ENCODE peak calls at places on chromosomes 4 and X, in four cellular contexts. S is transverse colon, I is IMR-90, M is osteoblast. O is an unnamed sample.

GRCh38 chr4:5069916-5070315 is 18.6 kb downstream of the STK32B start:
- DNase-seq in S (no peak), I (no peak), M (no peak), O (no peak)

GRCh38 chr4:141117935-141118334 is 15.3 kb downstream of the RNF150 start:
- DNase-seq in S (no peak), I (no peak), M (no peak), O (no peak)

GRCh38 chr4:138241281-138242075 is 671 bp downstream of the SLC7A11 start:
- DNase-seq in S (no peak), I (peak; percentile 38), M (no peak), O (peak; percentile 46)

GRCh38 chr4:14262221-14262620 is 634.7 kb upstream of the BOD1L1 start:
- DNase-seq in S (no peak), I (no peak), M (no peak), O (no peak)

GRCh38 chrX:43423876-43424275 is 232.2 kb upstream of the MAOA start:
- DNase-seq in S (no peak), I (no peak), M (no peak), O (no peak)

GRCh38 chrX:153969125-153969903 is 2.3 kb downstream of the HCFC1 start:
- DNase-seq in S (no peak), I (no peak), M (no peak), O (no peak)

GRCh38 chr4:77156912-77157858 is at the start of gene CCNG2:
- DNase-seq in S (peak; percentile 88), I (peak; percentile 94), M (peak; percentile 60), O (peak; percentile 96)

GRCh38 chr4:14022428-14022827 is 394.9 kb upstream of the BOD1L1 start:
- DNase-seq in S (no peak), I (peak; percentile 50), M (peak; percentile 34), O (peak; percentile 74)

GRCh38 chr4:26985836-26986235 is 125.2 kb downstream of the STIM2 start:
- DNase-seq in S (no peak), I (no peak), M (no peak), O (peak; percentile 71)

GRCh38 chr4:94828882-94829281 is 71.1 kb downstream of the BMPR1B start:
- DNase-seq in S (no peak), I (no peak), M (no peak), O (no peak)

GRCh38 chr4:56298210-56298609 is 89.1 kb downstream of the AASDH start:
- DNase-seq in S (peak; percentile 23), I (no peak), M (no peak), O (no peak)

GRCh38 chrX:111719426-111720210 is 38.6 kb downstream of the ALG13 start:
- DNase-seq in S (no peak), I (peak; percentile 16), M (no peak), O (peak; percentile 17)

GRCh38 chr4:146450524-146450923 is 71.2 kb downstream of the SLC10A7 start:
- DNase-seq in S (no peak), I (peak; percentile 29), M (no peak), O (peak; percentile 45)

GRCh38 chr4:119027815-119028214 is 107.8 kb upstream of the MYOZ2 start:
- DNase-seq in S (no peak), I (no peak), M (no peak), O (no peak)

GRCh38 chrX:40504801-40505605 is 75.8 kb upstream of the ATP6AP2 start:
- DNase-seq in S (no peak), I (peak; percentile 86), M (peak; percentile 89), O (peak; percentile 94)

GRCh38 chrX:40201486-40201885 is 103.7 kb upstream of the BCOR start:
- DNase-seq in S (no peak), I (no peak), M (no peak), O (no peak)

GRCh38 chr4:1578968-1579833 is 104.9 kb downstream of the FAM53A start:
- DNase-seq in S (peak; percentile 80), I (peak; percentile 28), M (peak; percentile 100), O (peak; percentile 68)

GRCh38 chr4:74501579-74501978 is 56.6 kb downstream of the AREG start:
- DNase-seq in S (no peak), I (peak; percentile 95), M (peak; percentile 25), O (peak; percentile 78)

GRCh38 chr4:110289601-110290100 is 91.2 kb upstream of the ELOVL6 start:
- DNase-seq in S (no peak), I (no peak), M (peak; percentile 68), O (peak; percentile 29)

GRCh38 chrX:87975365-87975764 is 457.8 kb downstream of the KLHL4 start:
- DNase-seq in S (no peak), I (no peak), M (no peak), O (no peak)

GRCh38 chr4:52545099-52546069 is 113.7 kb downstream of the USP46 start:
- DNase-seq in S (peak; percentile 79), I (peak; percentile 65), M (peak; percentile 90), O (peak; percentile 74)
- H3K4me3 ChIP-seq in S (no peak overlapping the region), I (no peak overlapping the region), M (peak overlapping the region; percentile 42), O (no peak overlapping the region)

DNA sequence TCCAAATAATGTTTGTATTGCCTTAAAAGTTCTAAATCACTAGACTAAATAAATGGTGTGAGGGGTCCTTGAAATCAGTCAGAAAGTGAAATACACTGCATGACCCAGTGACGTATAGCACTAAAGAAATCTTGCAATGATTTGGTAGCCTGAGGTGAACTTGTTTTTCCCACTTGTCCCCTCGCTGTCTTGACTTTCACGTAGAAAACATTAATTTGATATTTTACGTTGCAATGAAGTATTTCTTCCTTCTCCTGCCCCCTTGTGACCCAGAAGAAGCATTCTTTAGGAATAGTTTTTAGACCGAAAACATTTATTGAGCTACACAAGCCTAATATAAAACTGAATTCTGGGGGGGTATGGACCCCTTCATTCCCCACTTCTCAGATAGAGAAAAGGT is 3.7 kb downstream of the KLB start:
- DNase-seq in S (no peak), I (no peak), M (peak; percentile 72), O (peak; percentile 50)
- TF ChIP-seq CTCF in S (no peak), I (peak; percentile 25), M (peak; percentile 43), O (peak; percentile 46)

DNA sequence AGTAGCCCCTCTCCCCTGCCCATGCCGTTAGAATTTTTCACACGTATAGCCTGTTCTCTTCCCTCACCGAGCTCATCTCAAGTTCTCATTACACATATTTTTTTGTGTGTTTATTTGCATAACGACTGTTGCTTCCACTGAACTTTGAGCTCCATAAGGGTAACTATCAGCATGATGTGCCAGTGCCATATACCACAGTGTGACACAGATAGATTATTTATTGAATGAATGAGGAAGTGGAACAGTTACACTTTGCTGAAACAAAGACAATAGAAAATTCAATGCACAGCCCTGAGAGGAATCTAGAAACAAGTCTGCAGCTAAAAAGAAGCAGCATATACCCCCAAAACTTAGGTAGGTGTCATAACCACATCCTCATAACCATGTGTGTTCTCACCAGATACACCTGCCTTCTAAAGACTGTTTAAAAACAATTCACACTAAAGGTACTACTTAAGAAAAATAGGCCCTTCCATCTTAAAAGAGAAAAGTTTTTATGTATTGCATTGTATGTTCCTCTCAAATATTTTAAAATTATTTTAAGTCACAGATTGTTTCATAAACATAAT is 389.9 kb downstream of the PACRGL start:
- DNase-seq in S (no peak), I (no peak), M (no peak), O (no peak)
- H3K4me3 ChIP-seq in S (no peak overlapping the region), I (no peak overlapping the region), M (no peak overlapping the region), O (no peak overlapping the region)

DNA sequence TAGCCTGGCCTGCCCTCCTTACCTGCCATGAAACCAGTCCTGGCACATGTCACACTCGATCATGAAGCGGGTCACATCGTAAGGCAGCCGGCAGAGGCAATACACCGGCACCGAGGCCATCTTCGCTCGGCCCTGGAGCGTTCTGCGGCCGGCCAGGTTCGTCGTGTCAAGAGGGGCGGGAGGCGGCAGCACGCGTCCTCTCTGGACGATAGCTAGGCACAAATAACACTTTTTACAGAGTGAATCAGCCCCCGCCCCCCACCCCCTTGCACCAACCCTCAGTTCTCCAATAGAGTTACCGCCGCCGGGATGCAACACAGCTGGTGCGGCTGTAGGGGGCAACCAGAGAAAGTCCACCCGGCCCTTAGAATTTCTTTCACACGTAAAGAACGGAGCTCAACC is 1.7 kb downstream of the PHF8 start:
- DNase-seq in S (peak; percentile 33), I (peak; percentile 63), M (peak; percentile 78), O (peak; percentile 68)
- TF ChIP-seq CTCF in S (peak; percentile 15), I (peak; percentile 38), M (peak; percentile 23), O (peak; percentile 50)

DNA sequence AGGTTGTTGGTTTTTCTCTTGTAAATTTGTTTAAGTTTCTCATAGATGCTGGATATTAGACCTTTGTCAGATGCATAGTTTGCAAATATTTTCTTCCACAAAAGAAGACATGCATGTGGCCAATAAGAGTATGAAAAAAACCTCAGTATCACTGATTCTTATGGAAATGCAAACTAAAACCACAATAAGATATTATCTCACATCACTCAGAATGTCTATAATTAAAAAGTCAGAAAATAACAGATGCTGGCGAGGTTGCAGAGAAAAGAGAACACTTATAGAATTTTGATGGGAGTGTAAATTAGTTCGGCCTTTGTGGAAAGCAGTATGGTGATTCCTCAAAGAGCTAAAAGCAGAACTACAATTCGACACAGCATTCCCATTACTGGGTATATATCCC is 1355.6 kb downstream of the FAM133A start:
- DNase-seq in S (no peak), I (no peak), M (no peak), O (no peak)
- H3K4me3 ChIP-seq in S (no peak overlapping the region), I (no peak overlapping the region), M (no peak overlapping the region), O (no peak overlapping the region)

GRCh38 chr4:6263541-6264540 is 5.8 kb upstream of the WFS1 start:
- DNase-seq in S (peak; percentile 57), I (peak; percentile 63), M (peak; percentile 90), O (peak; percentile 86)
- TF ChIP-seq CTCF in S (peak; percentile 48), I (peak; percentile 80), M (peak; percentile 69), O (peak; percentile 95)

DNA sequence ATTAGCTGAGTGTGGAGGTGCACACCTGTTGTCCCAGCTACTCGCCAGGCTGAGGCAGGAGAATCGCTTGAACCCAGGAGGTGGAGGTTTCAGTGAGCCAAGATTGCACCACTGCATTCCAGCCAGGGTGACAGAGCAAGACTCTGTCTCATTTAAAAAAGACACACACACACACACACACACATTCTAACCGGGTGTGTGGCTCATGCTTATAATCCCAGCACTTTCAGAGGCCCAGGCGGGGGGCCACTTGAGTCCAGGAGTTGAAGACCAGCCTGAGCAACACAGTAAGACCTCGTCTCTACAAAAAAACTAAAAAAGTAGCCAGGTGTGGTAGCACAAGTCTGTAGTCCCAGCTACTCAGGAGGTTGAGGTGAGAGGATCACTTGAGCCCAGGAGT is 152.3 kb downstream of the LRBA start:
- DNase-seq in S (no peak), I (no peak), M (no peak), O (no peak)
- H3K4me3 ChIP-seq in S (no peak overlapping the region), I (no peak overlapping the region), M (no peak overlapping the region), O (no peak overlapping the region)

GRCh38 chr4:3293410-3294391 is 880 bp downstream of the RGS12 start:
- DNase-seq in S (no peak), I (no peak), M (peak; percentile 92), O (peak; percentile 11)
- TF ChIP-seq CTCF in S (no peak), I (no peak), M (no peak), O (no peak)

GRCh38 chrX:109624022-109624421 is 950 bp downstream of the KCNE5 start:
- DNase-seq in S (no peak), I (no peak), M (no peak), O (no peak)
- H3K4me3 ChIP-seq in S (no peak overlapping the region), I (no peak overlapping the region), M (no peak overlapping the region), O (no peak overlapping the region)